ENCODE peak calls at places on chromosomes 2 and 18, in seven cellular contexts. K is Peyer's patch, R is IMR-90, X is heart left ventricle, N is A549, A is transverse colon, V is esophagus squamous epithelium. H is an unnamed sample. For H3K9me3, the result is how much of the 10 kb centered on the place peaks cover.

GRCh38 chr2:118865106-118865505 is 17.7 kb upstream of the EN1 start:
- DNase-seq in A (no peak), V (no peak), X (no peak), K (no peak), N (peak), R (peak), H (peak)

GRCh38 chr2:98870516-98871158 is 65.4 kb downstream of the CRACDL start:
- DNase-seq in K (no peak), R (no peak), V (no peak), X (no peak), N (no peak), A (no peak), H (no peak)

GRCh38 chr18:59180150-59180845 is 39.7 kb upstream of the GRP start:
- DNase-seq in V (no peak), R (peak), K (no peak), N (no peak), A (no peak), X (no peak), H (no peak)

GRCh38 chr2:58479557-58480120 is 238.5 kb upstream of the FANCL start:
- DNase-seq in R (no peak), N (no peak), K (no peak), V (no peak), A (no peak), X (no peak), H (no peak)

GRCh38 chr2:28729698-28730097 is 21.9 kb upstream of the PPP1CB start:
- DNase-seq in A (no peak), N (no peak), V (no peak), X (no peak), R (peak), K (no peak), H (no peak)

GRCh38 chr2:159226608-159227007 is 59.9 kb downstream of the WDSUB1 start:
- DNase-seq in A (no peak), K (no peak), X (no peak), R (no peak), V (no peak), N (no peak), H (no peak)

GRCh38 chr18:12011199-12011961 is 30.1 kb downstream of the IMPA2 start:
- DNase-seq in A (no peak), X (no peak), V (no peak), R (no peak), N (no peak), K (no peak), H (peak)

GRCh38 chr18:34709104-34709503 is 994 bp upstream of the DTNA start:
- DNase-seq in K (no peak), R (peak), A (no peak), V (no peak), N (peak), X (no peak), H (no peak)

GRCh38 chr18:76491801-76492668 is 3.0 kb downstream of the ZNF516 start:
- DNase-seq in K (peak), R (peak), N (peak), X (peak), A (peak), V (no peak), H (peak)

GRCh38 chr2:121019756-121020155 is 265.2 kb downstream of the TFCP2L1 start:
- DNase-seq in R (no peak), V (no peak), K (no peak), X (no peak), N (no peak), A (no peak), H (no peak)
- H3K9me3 ChIP-seq in R (under half), V (under half), K (under half), X (under half), N (under half), A (under half), H (under half)

GRCh38 chr2:127408004-127408806 is 10.0 kb upstream of the PROC start:
- DNase-seq in V (peak), K (peak), R (peak), A (peak), X (peak), N (peak), H (peak)
- TF ChIP-seq POLR2A in V (no peak), K (peak), R (peak), A (peak), X (peak), N (peak), H (peak)

GRCh38 chr2:147236601-147237000 is 608.2 kb upstream of the ACVR2A start:
- DNase-seq in R (no peak), V (no peak), A (no peak), K (no peak), X (no peak), N (no peak), H (no peak)

GRCh38 chr2:147231607-147232006 is 613.2 kb upstream of the ACVR2A start:
- DNase-seq in N (no peak), X (no peak), V (no peak), R (no peak), A (no peak), K (no peak), H (no peak)

GRCh38 chr2:147227313-147227712 is 617.5 kb upstream of the ACVR2A start:
- DNase-seq in K (no peak), N (no peak), V (no peak), R (no peak), X (no peak), A (no peak), H (no peak)

GRCh38 chr2:147232225-147232669 is 612.6 kb upstream of the ACVR2A start:
- DNase-seq in V (no peak), R (no peak), X (no peak), A (no peak), N (no peak), K (no peak), H (no peak)

DNA sequence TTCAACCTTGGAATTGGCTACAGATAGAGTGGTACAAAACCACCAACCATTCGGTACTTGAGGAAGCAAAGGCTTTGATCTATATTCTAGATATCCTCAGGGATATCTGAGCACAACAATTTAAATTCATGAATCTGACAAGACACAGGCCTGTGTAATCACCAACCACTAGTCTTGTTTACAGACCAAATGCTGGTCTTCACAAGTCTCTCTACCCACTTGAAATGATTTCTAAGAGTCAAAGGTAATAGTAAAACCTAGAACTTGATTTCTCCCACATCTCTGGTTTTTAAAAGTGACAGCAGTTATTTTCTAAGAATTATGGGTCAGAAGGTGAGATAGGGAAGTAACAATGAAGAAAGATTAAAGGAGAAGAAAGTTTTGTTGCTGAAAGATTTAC is 613.7 kb upstream of the ACVR2A start:
- DNase-seq in X (no peak), A (no peak), N (no peak), K (no peak), V (no peak), R (no peak), H (no peak)
- H3K27ac ChIP-seq in X (no peak), A (no peak), N (no peak), K (no peak), V (no peak), R (no peak), H (no peak)

GRCh38 chr2:139020287-139020686 is 240.1 kb upstream of the NXPH2 start:
- DNase-seq in R (no peak), N (no peak), K (no peak), X (no peak), V (no peak), A (no peak), H (no peak)

GRCh38 chr2:139018252-139018651 is 238.1 kb upstream of the NXPH2 start:
- DNase-seq in R (no peak), K (no peak), A (no peak), X (no peak), N (no peak), V (no peak), H (no peak)
- H3K9me3 ChIP-seq in R (under half), K (under half), A (under half), X (under half), N (under half), V (under half), H (under half)

DNA sequence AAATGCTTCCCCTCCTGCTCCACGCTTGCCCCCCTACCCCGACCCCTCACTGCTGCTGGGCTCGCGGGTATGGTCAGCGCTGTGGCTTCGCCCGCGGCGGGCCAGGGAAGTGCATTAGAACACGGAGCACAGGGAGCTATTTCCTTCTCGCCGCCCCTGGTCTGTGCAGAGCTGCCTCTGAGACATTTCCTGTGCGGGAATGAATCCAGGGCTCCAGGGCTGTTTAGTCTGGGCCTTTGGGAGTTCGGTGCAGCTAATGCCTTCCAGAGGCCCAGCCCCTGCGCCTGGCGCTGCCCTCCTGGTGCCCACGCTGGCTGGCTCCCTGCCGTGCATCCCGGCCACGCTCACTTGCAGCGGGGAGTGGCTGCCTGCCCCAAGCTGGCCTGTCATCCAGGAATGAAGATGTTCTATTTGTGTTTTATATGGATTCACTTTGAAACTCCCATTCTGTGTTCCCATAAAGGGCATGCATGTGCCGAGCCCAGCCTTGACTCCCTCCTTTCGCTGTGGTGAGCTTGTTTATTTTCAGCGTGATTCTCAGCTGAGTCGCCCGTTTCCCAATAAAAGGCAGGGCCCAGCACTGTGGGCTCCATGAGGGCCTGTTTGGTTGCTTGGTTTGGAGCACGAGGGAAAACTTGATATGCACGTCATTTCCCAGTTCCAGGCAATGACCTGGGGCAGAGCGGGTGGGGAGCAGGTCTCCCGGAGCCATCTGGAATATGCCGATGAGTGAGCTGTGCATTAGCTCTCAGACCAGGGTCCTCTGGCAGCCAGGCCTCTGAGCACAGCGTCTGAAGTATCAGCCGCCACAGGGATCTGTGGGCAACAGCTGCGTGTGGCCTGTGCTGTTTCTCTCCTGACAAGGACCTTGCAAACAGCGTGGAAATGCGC is 42.7 kb downstream of the SH3RF3 start:
- DNase-seq in N (peak), A (peak), R (peak), X (peak), V (no peak), K (no peak), H (no peak)
- TF ChIP-seq POLR2A in N (no peak), A (peak), R (peak), X (no peak), V (no peak), K (no peak), H (no peak)

DNA sequence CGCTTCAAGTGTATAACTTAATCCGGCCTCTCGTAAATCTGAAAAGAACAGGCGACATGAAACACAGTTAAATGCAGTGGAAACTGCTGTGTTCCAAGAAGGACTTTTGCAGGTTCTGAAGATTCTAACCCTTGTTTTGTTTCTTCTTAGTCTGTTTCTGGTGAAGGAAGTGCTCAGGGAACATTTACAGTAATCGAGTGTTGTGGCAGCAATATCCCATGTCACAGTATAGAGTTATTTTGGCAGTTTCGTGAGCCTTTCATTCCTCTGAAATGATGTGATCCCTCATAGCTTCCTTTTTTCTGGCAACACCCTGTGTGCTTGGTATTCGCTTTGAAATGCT is 2.7 kb downstream of the CRIM1 start:
- DNase-seq in N (no peak), A (no peak), R (peak), V (no peak), K (no peak), X (no peak), H (no peak)
- H3K27ac ChIP-seq in N (peak), A (peak), R (peak), V (peak), K (peak), X (peak), H (peak)

GRCh38 chr2:99926986-99927385 is 215.4 kb downstream of the AFF3 start:
- DNase-seq in X (no peak), V (no peak), R (peak), N (no peak), A (no peak), K (no peak), H (no peak)
- H3K9me3 ChIP-seq in X (under half), V (under half), R (under half), N (under half), A (under half), K (under half), H (under half)

H was measured in body of pancreas.